ENCODE peak calls at places on chromosomes 5 and 9, in seven cellular contexts. S, D, R, U, T, Q and A are unnamed samples.

GRCh38 chr5:3595102-3595961 is at the start of gene IRX1:
- DNase-seq in S (peak), D (no peak), R (no peak), U (no peak), T (no peak), Q (no peak), A (peak)

GRCh38 chr9:88837731-88838130 is 153.5 kb upstream of the S1PR3 start:
- DNase-seq in S (no peak), D (no peak), R (no peak), U (no peak), T (no peak), Q (no peak), A (no peak)

GRCh38 chr5:132370241-132370820 is 821 bp downstream of the SLC22A5 start:
- DNase-seq in S (no peak), D (no peak), R (no peak), U (no peak), T (no peak), Q (no peak), A (no peak)

GRCh38 chr9:110514861-110515260 is 64.7 kb downstream of the SVEP1 start:
- DNase-seq in S (no peak), D (no peak), R (no peak), U (no peak), T (no peak), Q (no peak), A (no peak)

GRCh38 chr5:16736158-16736994 is 119.6 kb upstream of the RETREG1 start:
- DNase-seq in S (peak), D (no peak), R (peak), U (peak), T (no peak), Q (no peak), A (peak)

GRCh38 chr9:108133101-108133500 is 643.5 kb upstream of the KLF4 start:
- DNase-seq in S (no peak), D (no peak), R (no peak), U (no peak), T (no peak), Q (no peak), A (no peak)

GRCh38 chr9:72577212-72577753 is 55.9 kb downstream of the TMC1 start:
- DNase-seq in S (no peak), D (peak), R (peak), U (peak), T (no peak), Q (no peak), A (no peak)

GRCh38 chr5:174832811-174833210 is 108.4 kb downstream of the MSX2 start:
- DNase-seq in S (no peak), D (no peak), R (no peak), U (no peak), T (no peak), Q (no peak), A (no peak)